ENCODE peak calls at places on chromosome 11, in seven cellular contexts. One of them, this sample, is unnamed.
A peak's percentile ranks its signal among the peaks of the same experiment; 100 is the strongest.

GRCh38 chr11:132056689-132057088 is 686.3 kb downstream of the NTM start:
- DNase-seq in tibial nerve: no peak
- DNase-seq in endothelial cell of umbilical vein: no peak
- DNase-seq in IMR-90: peak; percentile 95
- DNase-seq in transverse colon: no peak
- DNase-seq in K562: no peak
- DNase-seq in ovary: no peak
- DNase-seq in this sample: peak; percentile 51

GRCh38 chr11:31702966-31703365 is 108.2 kb downstream of the PAX6 start:
- DNase-seq in tibial nerve: no peak
- DNase-seq in endothelial cell of umbilical vein: no peak
- DNase-seq in IMR-90: peak; percentile 67
- DNase-seq in transverse colon: no peak
- DNase-seq in K562: no peak
- DNase-seq in ovary: no peak
- DNase-seq in this sample: no peak

GRCh38 chr11:36899796-36900195 is 301.8 kb upstream of the RAG2 start:
- DNase-seq in tibial nerve: no peak
- DNase-seq in endothelial cell of umbilical vein: no peak
- DNase-seq in IMR-90: no peak
- DNase-seq in transverse colon: no peak
- DNase-seq in K562: no peak
- DNase-seq in ovary: no peak
- DNase-seq in this sample: no peak

GRCh38 chr11:47571895-47572294 is 6.5 kb downstream of the PTPMT1 start:
- DNase-seq in tibial nerve: no peak
- DNase-seq in endothelial cell of umbilical vein: no peak
- DNase-seq in IMR-90: peak; percentile 85
- DNase-seq in transverse colon: no peak
- DNase-seq in K562: no peak
- DNase-seq in ovary: no peak
- DNase-seq in this sample: no peak

GRCh38 chr11:65476632-65477270 is 22.1 kb upstream of the MALAT1 start:
- DNase-seq in tibial nerve: no peak
- DNase-seq in endothelial cell of umbilical vein: peak; percentile 31
- DNase-seq in IMR-90: no peak
- DNase-seq in transverse colon: peak; percentile 81
- DNase-seq in K562: no peak
- DNase-seq in ovary: peak; percentile 78
- DNase-seq in this sample: no peak

GRCh38 chr11:121889931-121890330 is 226.1 kb downstream of the BLID start:
- DNase-seq in tibial nerve: no peak
- DNase-seq in endothelial cell of umbilical vein: no peak
- DNase-seq in IMR-90: peak; percentile 73
- DNase-seq in transverse colon: no peak
- DNase-seq in K562: no peak
- DNase-seq in ovary: no peak
- DNase-seq in this sample: no peak

GRCh38 chr11:26649884-26650283 is 72.0 kb downstream of the SLC5A12 start:
- DNase-seq in tibial nerve: no peak
- DNase-seq in endothelial cell of umbilical vein: peak; percentile 63
- DNase-seq in IMR-90: peak; percentile 53
- DNase-seq in transverse colon: peak; percentile 61
- DNase-seq in K562: peak; percentile 29
- DNase-seq in ovary: no peak
- DNase-seq in this sample: no peak

GRCh38 chr11:102476812-102477211 is 24.2 kb upstream of the TMEM123 start:
- DNase-seq in tibial nerve: no peak
- DNase-seq in endothelial cell of umbilical vein: peak; percentile 34
- DNase-seq in IMR-90: peak; percentile 22
- DNase-seq in transverse colon: peak; percentile 73
- DNase-seq in K562: peak; percentile 43
- DNase-seq in ovary: no peak
- DNase-seq in this sample: no peak

GRCh38 chr11:10208045-10208674 is 85.9 kb downstream of the SBF2 start:
- DNase-seq in tibial nerve: no peak
- DNase-seq in endothelial cell of umbilical vein: peak; percentile 73
- DNase-seq in IMR-90: peak; percentile 64
- DNase-seq in transverse colon: no peak
- DNase-seq in K562: peak; percentile 45
- DNase-seq in ovary: no peak
- DNase-seq in this sample: no peak

GRCh38 chr11:84543367-84544159 is 1083.6 kb downstream of the DLG2 start:
- DNase-seq in tibial nerve: no peak
- DNase-seq in endothelial cell of umbilical vein: no peak
- DNase-seq in IMR-90: no peak
- DNase-seq in transverse colon: no peak
- DNase-seq in K562: no peak
- DNase-seq in ovary: no peak
- DNase-seq in this sample: no peak

GRCh38 chr11:47393163-47394049 is 15.0 kb upstream of the SLC39A13 start:
- DNase-seq in tibial nerve: no peak
- DNase-seq in endothelial cell of umbilical vein: peak; percentile 51
- DNase-seq in IMR-90: peak; percentile 88
- DNase-seq in transverse colon: no peak
- DNase-seq in K562: peak; percentile 67
- DNase-seq in ovary: no peak
- DNase-seq in this sample: no peak

GRCh38 chr11:2306971-2307732 is 5.3 kb downstream of the TSPAN32 start:
- DNase-seq in tibial nerve: no peak
- DNase-seq in endothelial cell of umbilical vein: no peak
- DNase-seq in IMR-90: peak; percentile 27
- DNase-seq in transverse colon: no peak
- DNase-seq in K562: no peak
- DNase-seq in ovary: peak; percentile 61
- DNase-seq in this sample: peak; percentile 29

GRCh38 chr11:58573451-58574104 is 2.1 kb downstream of the LPXN start:
- DNase-seq in tibial nerve: peak; percentile 41
- DNase-seq in endothelial cell of umbilical vein: peak; percentile 74
- DNase-seq in IMR-90: peak; percentile 85
- DNase-seq in transverse colon: no peak
- DNase-seq in K562: no peak
- DNase-seq in ovary: peak; percentile 83
- DNase-seq in this sample: no peak

GRCh38 chr11:46369458-46370152 is 11.9 kb upstream of the MDK start:
- DNase-seq in tibial nerve: no peak
- DNase-seq in endothelial cell of umbilical vein: peak; percentile 49
- DNase-seq in IMR-90: peak; percentile 77
- DNase-seq in transverse colon: peak; percentile 47
- DNase-seq in K562: peak; percentile 74
- DNase-seq in ovary: peak; percentile 56
- DNase-seq in this sample: peak; percentile 74

GRCh38 chr11:102241026-102241425 is 76.3 kb upstream of the BIRC3 start:
- DNase-seq in tibial nerve: no peak
- DNase-seq in endothelial cell of umbilical vein: no peak
- DNase-seq in IMR-90: peak; percentile 50
- DNase-seq in transverse colon: no peak
- DNase-seq in K562: no peak
- DNase-seq in ovary: no peak
- DNase-seq in this sample: no peak

GRCh38 chr11:11660351-11660750 is 38.5 kb upstream of the GALNT18 start:
- DNase-seq in tibial nerve: no peak
- DNase-seq in endothelial cell of umbilical vein: no peak
- DNase-seq in IMR-90: no peak
- DNase-seq in transverse colon: no peak
- DNase-seq in K562: no peak
- DNase-seq in ovary: no peak
- DNase-seq in this sample: no peak

GRCh38 chr11:105177658-105178057 is 38.1 kb upstream of the CARD18 start:
- DNase-seq in tibial nerve: no peak
- DNase-seq in endothelial cell of umbilical vein: peak; percentile 21
- DNase-seq in IMR-90: peak; percentile 92
- DNase-seq in transverse colon: no peak
- DNase-seq in K562: no peak
- DNase-seq in ovary: no peak
- DNase-seq in this sample: no peak

GRCh38 chr11:94831529-94831928 is 63.4 kb downstream of the AMOTL1 start:
- DNase-seq in tibial nerve: no peak
- DNase-seq in endothelial cell of umbilical vein: no peak
- DNase-seq in IMR-90: no peak
- DNase-seq in transverse colon: no peak
- DNase-seq in K562: no peak
- DNase-seq in ovary: no peak
- DNase-seq in this sample: no peak

GRCh38 chr11:13012037-13012693 is 3.0 kb downstream of the RASSF10 start:
- DNase-seq in tibial nerve: no peak
- DNase-seq in endothelial cell of umbilical vein: no peak
- DNase-seq in IMR-90: no peak
- DNase-seq in transverse colon: no peak
- DNase-seq in K562: no peak
- DNase-seq in ovary: no peak
- DNase-seq in this sample: no peak

GRCh38 chr11:112310414-112310813 is 49.8 kb upstream of the PLET1 start:
- DNase-seq in tibial nerve: no peak
- DNase-seq in endothelial cell of umbilical vein: no peak
- DNase-seq in IMR-90: peak; percentile 70
- DNase-seq in transverse colon: no peak
- DNase-seq in K562: no peak
- DNase-seq in ovary: no peak
- DNase-seq in this sample: no peak

GRCh38 chr11:5042091-5042490 is 4.2 kb upstream of the OR52J3 start:
- DNase-seq in tibial nerve: no peak
- DNase-seq in endothelial cell of umbilical vein: no peak
- DNase-seq in IMR-90: no peak
- DNase-seq in transverse colon: no peak
- DNase-seq in K562: no peak
- DNase-seq in ovary: no peak
- DNase-seq in this sample: no peak

GRCh38 chr11:66744485-66745355 is 15.7 kb upstream of the SPTBN2 start:
- DNase-seq in tibial nerve: peak; percentile 60
- DNase-seq in endothelial cell of umbilical vein: peak; percentile 84
- DNase-seq in IMR-90: peak; percentile 45
- DNase-seq in transverse colon: peak; percentile 91
- DNase-seq in K562: peak; percentile 96
- DNase-seq in ovary: peak; percentile 80
- DNase-seq in this sample: peak; percentile 83

GRCh38 chr11:113331988-113332387 is 17.6 kb downstream of the TTC12 start:
- DNase-seq in tibial nerve: no peak
- DNase-seq in endothelial cell of umbilical vein: no peak
- DNase-seq in IMR-90: no peak
- DNase-seq in transverse colon: no peak
- DNase-seq in K562: no peak
- DNase-seq in ovary: no peak
- DNase-seq in this sample: no peak

GRCh38 chr11:17645190-17645970 is 74.0 kb upstream of the MYOD1 start:
- DNase-seq in tibial nerve: no peak
- DNase-seq in endothelial cell of umbilical vein: no peak
- DNase-seq in IMR-90: no peak
- DNase-seq in transverse colon: no peak
- DNase-seq in K562: no peak
- DNase-seq in ovary: no peak
- DNase-seq in this sample: no peak
- TF ChIP-seq POLR2A in tibial nerve: no peak
- TF ChIP-seq POLR2A in endothelial cell of umbilical vein: no peak
- TF ChIP-seq POLR2A in IMR-90: no peak
- TF ChIP-seq POLR2A in transverse colon: no peak
- TF ChIP-seq POLR2A in K562: no peak
- TF ChIP-seq POLR2A in ovary: no peak
- TF ChIP-seq POLR2A in this sample: no peak

DNA sequence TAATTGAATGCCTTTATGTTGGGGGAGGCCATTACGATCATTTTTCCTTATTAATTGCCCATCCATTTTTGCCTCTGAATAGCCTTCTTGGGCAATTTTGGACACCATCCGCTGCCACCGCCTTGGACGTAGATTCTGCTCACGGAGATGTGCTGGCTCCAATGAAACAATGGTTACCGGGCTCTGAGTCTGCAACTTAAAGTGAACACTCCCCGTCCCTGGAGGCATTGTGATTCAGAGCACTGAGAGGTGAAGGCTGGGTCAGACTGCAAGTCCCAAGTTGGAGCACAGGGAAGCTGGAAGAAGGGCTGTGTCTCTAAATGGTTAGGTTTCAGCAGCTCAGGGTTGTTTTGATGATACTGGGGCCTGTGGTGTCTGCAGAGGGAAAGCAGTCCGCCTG is 213.1 kb upstream of the E2F8 start:
- DNase-seq in tibial nerve: no peak
- DNase-seq in endothelial cell of umbilical vein: no peak
- DNase-seq in IMR-90: peak; percentile 5
- DNase-seq in transverse colon: no peak
- DNase-seq in K562: no peak
- DNase-seq in ovary: peak; percentile 38
- DNase-seq in this sample: no peak
- TF ChIP-seq CTCF in tibial nerve: no peak
- TF ChIP-seq CTCF in endothelial cell of umbilical vein: no peak
- TF ChIP-seq CTCF in IMR-90: no peak
- TF ChIP-seq CTCF in transverse colon: no peak
- TF ChIP-seq CTCF in K562: no peak
- TF ChIP-seq CTCF in ovary: no peak
- TF ChIP-seq CTCF in this sample: no peak

DNA sequence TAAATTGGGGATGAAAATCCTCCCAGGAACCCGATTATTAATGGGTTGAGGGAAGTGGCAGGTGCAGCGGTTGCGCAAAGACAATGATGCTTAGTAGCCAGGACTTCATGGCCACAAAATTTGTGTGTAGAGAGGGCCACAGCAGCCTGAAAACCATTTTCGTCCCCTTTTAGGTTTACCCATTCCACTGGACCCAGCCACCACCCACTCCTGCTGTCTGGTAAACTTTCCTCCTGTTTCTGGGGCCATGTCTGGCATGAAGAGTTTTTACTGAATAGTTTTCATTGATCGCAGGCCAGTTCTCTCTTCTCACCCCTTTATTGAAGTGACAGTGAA is 69.5 kb upstream of the SYT13 start:
- DNase-seq in tibial nerve: no peak
- DNase-seq in endothelial cell of umbilical vein: no peak
- DNase-seq in IMR-90: no peak
- DNase-seq in transverse colon: no peak
- DNase-seq in K562: no peak
- DNase-seq in ovary: no peak
- DNase-seq in this sample: no peak
- H3K4me3 ChIP-seq in tibial nerve: peak overlapping the region; percentile 57
- H3K4me3 ChIP-seq in endothelial cell of umbilical vein: peak overlapping the region; percentile 18
- H3K4me3 ChIP-seq in IMR-90: peak overlapping the region; percentile 34
- H3K4me3 ChIP-seq in transverse colon: peak overlapping the region; percentile 60
- H3K4me3 ChIP-seq in K562: peak overlapping the region; percentile 43
- H3K4me3 ChIP-seq in ovary: peak overlapping the region; percentile 46
- H3K4me3 ChIP-seq in this sample: peak overlapping the region; percentile 60

GRCh38 chr11:35280727-35281126 is 138.6 kb downstream of the SLC1A2 start:
- DNase-seq in tibial nerve: no peak
- DNase-seq in endothelial cell of umbilical vein: no peak
- DNase-seq in IMR-90: no peak
- DNase-seq in transverse colon: no peak
- DNase-seq in K562: no peak
- DNase-seq in ovary: no peak
- DNase-seq in this sample: no peak

GRCh38 chr11:35275808-35276170 is 136.8 kb downstream of the CD44 start:
- DNase-seq in tibial nerve: no peak
- DNase-seq in endothelial cell of umbilical vein: no peak
- DNase-seq in IMR-90: no peak
- DNase-seq in transverse colon: no peak
- DNase-seq in K562: no peak
- DNase-seq in ovary: no peak
- DNase-seq in this sample: no peak

GRCh38 chr11:35274909-35275807 is 136.2 kb downstream of the CD44 start:
- DNase-seq in tibial nerve: no peak
- DNase-seq in endothelial cell of umbilical vein: no peak
- DNase-seq in IMR-90: no peak
- DNase-seq in transverse colon: peak; percentile 57
- DNase-seq in K562: no peak
- DNase-seq in ovary: no peak
- DNase-seq in this sample: peak; percentile 41

GRCh38 chr11:35276396-35276795 is 137.4 kb downstream of the CD44 start:
- DNase-seq in tibial nerve: no peak
- DNase-seq in endothelial cell of umbilical vein: no peak
- DNase-seq in IMR-90: peak; percentile 39
- DNase-seq in transverse colon: no peak
- DNase-seq in K562: no peak
- DNase-seq in ovary: no peak
- DNase-seq in this sample: no peak

GRCh38 chr11:35277827-35278226 is 138.9 kb downstream of the CD44 start:
- DNase-seq in tibial nerve: no peak
- DNase-seq in endothelial cell of umbilical vein: no peak
- DNase-seq in IMR-90: no peak
- DNase-seq in transverse colon: no peak
- DNase-seq in K562: no peak
- DNase-seq in ovary: no peak
- DNase-seq in this sample: no peak
- TF ChIP-seq POLR2A in tibial nerve: no peak
- TF ChIP-seq POLR2A in endothelial cell of umbilical vein: no peak
- TF ChIP-seq POLR2A in IMR-90: no peak
- TF ChIP-seq POLR2A in transverse colon: no peak
- TF ChIP-seq POLR2A in K562: no peak
- TF ChIP-seq POLR2A in ovary: no peak
- TF ChIP-seq POLR2A in this sample: no peak

This sample was measured in heart left ventricle.